ENCODE peak calls at places on chromosome 1, in six cellular contexts. One of them, this sample, is unnamed.

GRCh38 chr1:27849951-27850350 is 19.4 kb downstream of the PPP1R8 start:
- DNase-seq in HFF-Myc: no peak
- DNase-seq in substantia nigra: no peak
- DNase-seq in effector CD4-positive, alpha-beta T cell: no peak
- DNase-seq in WTC11: no peak
- DNase-seq in stimulated activated CD4-positive, alpha-beta T cell treated with anti-CD3 and anti-CD28 coated beads, Interleukin-1b, Interleukin-23, amount 100 ng/mL, for 4 hours: no peak
- DNase-seq in this sample: no peak

GRCh38 chr1:37793773-37794371 is at the start of gene MANEAL:
- DNase-seq in HFF-Myc: no peak
- DNase-seq in substantia nigra: no peak
- DNase-seq in effector CD4-positive, alpha-beta T cell: no peak
- DNase-seq in WTC11: peak; percentile 47
- DNase-seq in stimulated activated CD4-positive, alpha-beta T cell treated with anti-CD3 and anti-CD28 coated beads, Interleukin-1b, Interleukin-23, amount 100 ng/mL, for 4 hours: peak; percentile 26
- DNase-seq in this sample: no peak

GRCh38 chr1:185073725-185074124 is 28.4 kb downstream of the RNF2 start:
- DNase-seq in HFF-Myc: no peak
- DNase-seq in substantia nigra: no peak
- DNase-seq in effector CD4-positive, alpha-beta T cell: no peak
- DNase-seq in WTC11: no peak
- DNase-seq in stimulated activated CD4-positive, alpha-beta T cell treated with anti-CD3 and anti-CD28 coated beads, Interleukin-1b, Interleukin-23, amount 100 ng/mL, for 4 hours: no peak
- DNase-seq in this sample: no peak

GRCh38 chr1:217029311-217030157 is 306.3 kb upstream of the ESRRG start:
- DNase-seq in HFF-Myc: peak; percentile 7
- DNase-seq in substantia nigra: no peak
- DNase-seq in effector CD4-positive, alpha-beta T cell: no peak
- DNase-seq in WTC11: no peak
- DNase-seq in stimulated activated CD4-positive, alpha-beta T cell treated with anti-CD3 and anti-CD28 coated beads, Interleukin-1b, Interleukin-23, amount 100 ng/mL, for 4 hours: no peak
- DNase-seq in this sample: no peak

GRCh38 chr1:215557992-215558626 is 9.0 kb upstream of the KCTD3 start:
- DNase-seq in HFF-Myc: no peak
- DNase-seq in substantia nigra: no peak
- DNase-seq in effector CD4-positive, alpha-beta T cell: no peak
- DNase-seq in WTC11: no peak
- DNase-seq in stimulated activated CD4-positive, alpha-beta T cell treated with anti-CD3 and anti-CD28 coated beads, Interleukin-1b, Interleukin-23, amount 100 ng/mL, for 4 hours: no peak
- DNase-seq in this sample: no peak

GRCh38 chr1:115262886-115263285 is 75.2 kb downstream of the NGF start:
- DNase-seq in HFF-Myc: no peak
- DNase-seq in substantia nigra: no peak
- DNase-seq in effector CD4-positive, alpha-beta T cell: no peak
- DNase-seq in WTC11: no peak
- DNase-seq in stimulated activated CD4-positive, alpha-beta T cell treated with anti-CD3 and anti-CD28 coated beads, Interleukin-1b, Interleukin-23, amount 100 ng/mL, for 4 hours: no peak
- DNase-seq in this sample: no peak

GRCh38 chr1:211518330-211519289 is 26.6 kb upstream of the RD3 start:
- DNase-seq in HFF-Myc: no peak
- DNase-seq in substantia nigra: no peak
- DNase-seq in effector CD4-positive, alpha-beta T cell: no peak
- DNase-seq in WTC11: no peak
- DNase-seq in stimulated activated CD4-positive, alpha-beta T cell treated with anti-CD3 and anti-CD28 coated beads, Interleukin-1b, Interleukin-23, amount 100 ng/mL, for 4 hours: no peak
- DNase-seq in this sample: no peak

GRCh38 chr1:1282998-1283397 is 2.8 kb downstream of the SCNN1D start:
- DNase-seq in HFF-Myc: no peak
- DNase-seq in substantia nigra: no peak
- DNase-seq in effector CD4-positive, alpha-beta T cell: no peak
- DNase-seq in WTC11: no peak
- DNase-seq in stimulated activated CD4-positive, alpha-beta T cell treated with anti-CD3 and anti-CD28 coated beads, Interleukin-1b, Interleukin-23, amount 100 ng/mL, for 4 hours: no peak
- DNase-seq in this sample: no peak